ENCODE peak calls at places on chromosomes 16 and 17, in four cellular contexts. R is H1, B is mesendoderm, S is H9. I is an unnamed sample.

GRCh38 chr17:28547623-28548416 is 4.6 kb downstream of the UNC119 start:
- DNase-seq in R (peak), S (peak), B (peak), I (peak)

GRCh38 chr16:50593410-50594139 is 45.4 kb downstream of the NKD1 start:
- DNase-seq in R (peak), S (peak), B (peak), I (no peak)

GRCh38 chr17:59760164-59760563 is 52.7 kb downstream of the VMP1 start:
- DNase-seq in B (no peak), R (no peak), S (no peak), I (no peak)

GRCh38 chr17:48160177-48160967 is 52.8 kb downstream of the SNX11 start:
- DNase-seq in S (peak), R (peak), B (peak), I (no peak)

GRCh38 chr17:32258383-32259121 is 7.1 kb upstream of the RHBDL3 start:
- DNase-seq in R (peak), S (no peak), B (no peak), I (no peak)

GRCh38 chr17:44911133-44912001 is 3.9 kb downstream of the GFAP start:
- DNase-seq in S (peak), B (peak), R (peak), I (peak)

GRCh38 chr17:55527520-55528118 is 16.4 kb upstream of the SMIM36 start:
- DNase-seq in R (peak), B (peak), S (peak), I (peak)

GRCh38 chr16:29148867-29149272 is 164.0 kb downstream of the LAT start:
- DNase-seq in S (no peak), R (no peak), B (no peak), I (no peak)

GRCh38 chr17:52686140-52686539 is 527.6 kb upstream of the CA10 start:
- DNase-seq in R (no peak), B (no peak), S (no peak), I (no peak)
- H4K5ac ChIP-seq in R (no peak), B (no peak), S (no peak), I (no peak)

GRCh38 chr16:85485379-85485778 is 127.7 kb upstream of the GSE1 start:
- DNase-seq in B (no peak), R (no peak), S (no peak), I (no peak)
- H4K5ac ChIP-seq in B (no peak), R (no peak), S (no peak), I (no peak)

GRCh38 chr17:40225151-40225550 is 6.0 kb downstream of the WIPF2 start:
- DNase-seq in R (no peak), B (no peak), S (no peak), I (no peak)
- H4K5ac ChIP-seq in R (no peak), B (no peak), S (no peak), I (no peak)

GRCh38 chr17:9658593-9659211 is 13.4 kb downstream of the USP43 start:
- DNase-seq in S (no peak), R (no peak), B (no peak), I (no peak)
- H4K5ac ChIP-seq in S (no peak), R (no peak), B (no peak), I (no peak)

GRCh38 chr17:80171681-80172080 is 1.9 kb downstream of the CARD14 start:
- DNase-seq in B (no peak), R (no peak), S (peak), I (no peak)

GRCh38 chr17:80173916-80174315 is 4.1 kb downstream of the CARD14 start:
- DNase-seq in S (no peak), R (no peak), B (no peak), I (no peak)

GRCh38 chr17:80176757-80177156 is 6.9 kb downstream of the CARD14 start:
- DNase-seq in S (no peak), R (no peak), B (no peak), I (no peak)

GRCh38 chr17:80177986-80178590 is 8.3 kb downstream of the CARD14 start:
- DNase-seq in S (no peak), B (no peak), R (no peak), I (no peak)

GRCh38 chr17:80175411-80175810 is 5.6 kb downstream of the CARD14 start:
- DNase-seq in R (no peak), B (peak), S (peak), I (no peak)
- H4K5ac ChIP-seq in R (no peak), B (no peak), S (no peak), I (no peak)

I was measured in IMR-90.